ENCODE peak calls at places on chromosomes 5 and 9, in nine cellular contexts. D, V, J, N, F, Z, C, O and A are unnamed samples.

GRCh38 chr5:72425995-72426394 is 81.2 kb downstream of the ZNF366 start:
- DNase-seq in F (no peak), V (no peak), D (no peak), O (no peak), J (no peak), C (no peak), Z (no peak), N (no peak), A (no peak)

GRCh38 chr9:128123451-128124080 is 4.0 kb downstream of the PTGES2 start:
- DNase-seq in F (no peak), N (no peak), O (no peak), J (peak; percentile 52), D (peak; percentile 34), C (no peak), Z (no peak), V (no peak), A (no peak)

GRCh38 chr5:7678057-7678456 is 172.9 kb downstream of the CFAP90 start:
- DNase-seq in V (no peak), O (no peak), Z (no peak), D (no peak), C (no peak), N (no peak), F (no peak), J (no peak), A (no peak)

GRCh38 chr5:59999056-59999455 is 105.5 kb upstream of the PDE4D start:
- DNase-seq in J (no peak), N (peak; percentile 16), F (no peak), Z (no peak), C (no peak), D (no peak), O (no peak), V (peak; percentile 68), A (no peak)

GRCh38 chr9:69175488-69175872 is 1.4 kb downstream of the TJP2 start:
- DNase-seq in O (no peak), Z (no peak), C (no peak), F (no peak), N (peak; percentile 30), V (no peak), J (no peak), D (no peak), A (no peak)

GRCh38 chr5:71907001-71907564 is 188.0 kb downstream of the CARTPT start:
- DNase-seq in J (no peak), D (no peak), Z (no peak), V (no peak), C (no peak), N (no peak), F (no peak), O (no peak), A (no peak)

GRCh38 chr5:150061538-150061995 is 24.8 kb downstream of the CSF1R start:
- DNase-seq in F (no peak), O (no peak), V (no peak), J (no peak), D (no peak), N (no peak), Z (no peak), C (no peak), A (no peak)

GRCh38 chr5:78269088-78269703 is 25.3 kb downstream of the AP3B1 start:
- DNase-seq in F (no peak), O (no peak), V (no peak), J (no peak), D (no peak), C (peak; percentile 40), Z (no peak), N (no peak), A (peak; percentile 36)

GRCh38 chr5:60248900-60249299 is 355.4 kb upstream of the PDE4D start:
- DNase-seq in O (no peak), D (no peak), V (no peak), C (no peak), J (no peak), N (no peak), F (no peak), Z (no peak), A (no peak)

GRCh38 chr5:101783241-101784095 is 512.6 kb downstream of the SLCO4C1 start:
- DNase-seq in Z (no peak), F (no peak), J (no peak), D (no peak), V (no peak), O (no peak), N (peak; percentile 41), C (no peak), A (no peak)

GRCh38 chr5:176884571-176884890 is 14.6 kb downstream of the HK3 start:
- DNase-seq in O (no peak), F (no peak), V (no peak), C (no peak), J (no peak), D (peak; percentile 9), N (peak; percentile 48), Z (no peak), A (no peak)

GRCh38 chr9:126151031-126151670 is 175.5 kb upstream of the MVB12B start:
- DNase-seq in O (no peak), V (no peak), N (no peak), Z (no peak), C (peak; percentile 0), D (no peak), J (no peak), F (peak; percentile 47), A (peak; percentile 2)

GRCh38 chr5:173671121-173671949 is 54.9 kb upstream of the BOD1 start:
- DNase-seq in Z (no peak), O (peak; percentile 54), J (no peak), N (no peak), C (peak; percentile 49), D (peak; percentile 58), V (no peak), F (no peak), A (peak; percentile 42)

GRCh38 chr5:178215263-178216002 is 11.1 kb downstream of the HNRNPAB start:
- DNase-seq in D (peak; percentile 45), O (no peak), J (peak; percentile 74), F (no peak), Z (no peak), C (no peak), V (no peak), N (no peak), A (no peak)

GRCh38 chr9:117413346-117414219 is 1.3 kb downstream of the ASTN2 start:
- DNase-seq in Z (no peak), F (no peak), V (no peak), C (no peak), N (peak; percentile 83), O (no peak), D (no peak), J (no peak), A (no peak)

GRCh38 chr9:117412841-117413240 is 2.0 kb downstream of the ASTN2 start:
- DNase-seq in N (peak; percentile 44), D (no peak), C (no peak), F (no peak), V (no peak), O (no peak), Z (no peak), J (no peak), A (no peak)

GRCh38 chr9:117414906-117415583 is at the start of gene ASTN2:
- DNase-seq in D (no peak), Z (no peak), F (no peak), C (no peak), O (no peak), J (peak; percentile 38), N (peak; percentile 68), V (no peak), A (peak; percentile 2)

GRCh38 chr9:117415584-117415937 is 704 bp upstream of the ASTN2 start:
- DNase-seq in O (no peak), F (no peak), Z (no peak), C (no peak), N (peak; percentile 52), D (no peak), J (no peak), V (no peak), A (no peak)

GRCh38 chr9:117414220-117414905 is 494 bp downstream of the ASTN2 start:
- DNase-seq in Z (no peak), J (peak; percentile 36), C (peak; percentile 1), O (no peak), N (peak; percentile 76), F (no peak), V (peak; percentile 1), D (no peak), A (no peak)
- TF ChIP-seq CTCF in Z (no peak), J (no peak), C (no peak), O (no peak), N (peak; percentile 23), F (no peak), V (no peak), D (no peak), A (no peak)

GRCh38 chr5:252546-252945 is 18.9 kb upstream of the PDCD6 start:
- DNase-seq in V (no peak), N (no peak), C (no peak), D (no peak), J (no peak), F (no peak), Z (no peak), O (no peak), A (no peak)

DNA sequence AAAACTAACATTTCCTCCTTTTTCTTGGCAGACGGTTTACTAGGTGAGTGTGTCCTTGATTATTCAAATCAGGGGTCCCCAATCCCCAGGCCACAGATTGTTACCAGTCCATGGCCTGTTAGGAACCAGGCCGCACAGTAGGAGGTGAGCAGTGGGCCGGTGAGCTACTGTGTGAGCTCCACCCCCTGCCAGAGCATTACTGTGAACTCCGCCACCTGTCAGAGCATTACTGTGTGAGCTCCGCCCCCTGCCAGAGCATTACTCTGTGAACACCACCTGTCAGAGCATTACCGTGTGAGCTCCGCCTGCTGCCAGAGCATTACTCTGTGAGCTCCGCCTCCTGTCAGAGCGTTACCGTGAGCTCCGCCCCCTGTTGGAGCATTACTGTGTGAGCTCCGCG is 14.3 kb upstream of the PDCD6 start:
- DNase-seq in J (no peak), N (no peak), O (no peak), V (no peak), Z (no peak), C (no peak), D (no peak), F (no peak), A (no peak)
- H3K4me3 ChIP-seq in J (no peak overlapping the region), N (no peak overlapping the region), O (no peak overlapping the region), V (no peak overlapping the region), Z (no peak overlapping the region), C (no peak overlapping the region), D (no peak overlapping the region), F (no peak overlapping the region), A (no peak overlapping the region)

GRCh38 chr5:141040093-141040762 is 10.9 kb upstream of the PCDHB1 start:
- DNase-seq in Z (no peak), C (no peak), N (peak; percentile 83), F (peak; percentile 63), V (no peak), O (no peak), J (no peak), D (peak; percentile 65), A (peak; percentile 5)
- TF ChIP-seq CTCF in Z (no peak), C (no peak), N (peak; percentile 85), F (peak; percentile 24), V (no peak), O (no peak), J (no peak), D (peak; percentile 39), A (peak; percentile 42)

DNA sequence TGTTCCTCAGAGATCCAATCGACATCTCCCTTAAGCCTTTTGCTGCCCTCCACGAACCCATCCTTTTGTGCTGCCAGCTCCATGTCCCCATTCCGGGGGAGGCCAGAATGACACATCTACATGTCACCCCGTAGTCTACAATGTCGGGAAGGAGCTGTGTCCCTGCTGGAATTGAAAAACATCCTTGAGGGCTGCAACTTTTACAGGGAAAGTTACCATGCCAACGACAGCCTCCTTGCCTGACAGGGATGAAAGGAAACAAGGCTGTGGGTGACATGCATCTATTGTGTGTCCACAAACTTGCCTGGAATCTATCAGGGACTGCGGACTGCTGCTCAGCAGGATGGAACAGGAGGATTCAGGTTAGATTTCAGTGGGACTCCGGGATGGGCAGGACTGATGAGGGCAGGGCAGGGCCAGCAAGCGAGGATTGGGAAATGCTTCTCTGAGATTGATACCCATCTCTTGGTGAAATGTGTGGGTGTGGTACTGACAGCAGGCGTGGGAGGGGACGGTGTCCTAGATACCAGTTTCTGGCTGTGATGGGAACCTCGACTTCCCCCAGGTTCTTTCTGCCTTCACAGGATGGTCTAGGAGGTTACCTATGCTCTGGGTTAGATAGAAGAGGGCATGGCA is 25.5 kb downstream of the EGR1 start:
- DNase-seq in V (no peak), F (no peak), D (no peak), Z (no peak), N (no peak), C (no peak), O (no peak), J (no peak), A (no peak)
- H3K4me3 ChIP-seq in V (no peak overlapping the region), F (no peak overlapping the region), D (no peak overlapping the region), Z (no peak overlapping the region), N (no peak overlapping the region), C (no peak overlapping the region), O (peak overlapping the region; percentile 78), J (no peak overlapping the region), A (no peak overlapping the region)